ENCODE peak calls at places on chromosomes 1 and 21, in eight cellular contexts. N is KBM-7; G is HS-5; Z is naive thymus-derived CD8-positive, alpha-beta T cell; H is T-cell; T is LNCaP clone FGC; A is HAP-1; X is substantia nigra. J is an unnamed sample.

GRCh38 chr1:9239622-9240401 is 5.2 kb downstream of the H6PD start:
- DNase-seq in Z (peak; percentile 30), N (peak; percentile 88), X (no peak), A (no peak), T (no peak), H (peak; percentile 29), G (no peak), J (no peak)

GRCh38 chr1:230966358-230966873 is 12.2 kb downstream of the TTC13 start:
- DNase-seq in Z (no peak), N (no peak), A (no peak), X (no peak), G (no peak), H (no peak), T (peak; percentile 34), J (no peak)

GRCh38 chr21:45261093-45261492 is 26.6 kb downstream of the POFUT2 start:
- DNase-seq in H (no peak), T (no peak), Z (no peak), X (no peak), G (no peak), N (no peak), A (no peak), J (no peak)

GRCh38 chr21:45327458-45328197 is 39.9 kb upstream of the POFUT2 start:
- DNase-seq in A (no peak), X (no peak), H (no peak), G (no peak), Z (no peak), N (no peak), T (no peak), J (no peak)

GRCh38 chr21:38725196-38726157 is 80.3 kb upstream of the ETS2 start:
- DNase-seq in A (no peak), N (peak; percentile 37), Z (no peak), G (no peak), H (no peak), T (no peak), X (no peak), J (no peak)

GRCh38 chr21:41427556-41427955 is 1.5 kb downstream of the MX1 start:
- DNase-seq in T (no peak), G (no peak), X (no peak), H (no peak), Z (no peak), N (no peak), A (no peak), J (no peak)

GRCh38 chr1:59738152-59738551 is 76.6 kb upstream of the HOOK1 start:
- DNase-seq in X (no peak), H (no peak), Z (no peak), A (no peak), T (no peak), G (peak; percentile 56), N (no peak), J (no peak)

GRCh38 chr21:32549861-32550260 is 35.5 kb downstream of the TCP10L start:
- DNase-seq in N (no peak), A (no peak), Z (no peak), X (no peak), H (no peak), T (no peak), G (no peak), J (no peak)

GRCh38 chr1:177351361-177352108 is 180.8 kb downstream of the BRINP2 start:
- DNase-seq in N (peak; percentile 14), G (no peak), Z (no peak), H (no peak), A (no peak), T (no peak), X (no peak), J (no peak)

GRCh38 chr1:109392788-109393580 is 4.7 kb downstream of the SORT1 start:
- DNase-seq in H (no peak), Z (no peak), G (no peak), N (peak; percentile 42), T (peak; percentile 67), A (no peak), X (peak; percentile 46), J (peak; percentile 35)

GRCh38 chr1:36067871-36068270 is 16.0 kb upstream of the TEKT2 start:
- DNase-seq in Z (no peak), G (no peak), N (no peak), H (no peak), X (no peak), T (no peak), A (no peak), J (no peak)

GRCh38 chr1:61907102-61907501 is 164.8 kb downstream of the PATJ start:
- DNase-seq in N (no peak), X (no peak), T (no peak), H (no peak), A (no peak), Z (no peak), G (no peak), J (no peak)

GRCh38 chr1:66475940-66476339 is 58.0 kb upstream of the SGIP1 start:
- DNase-seq in G (no peak), H (no peak), X (no peak), N (no peak), T (no peak), A (no peak), Z (no peak), J (no peak)

GRCh38 chr1:180614746-180615145 is 17.1 kb upstream of the XPR1 start:
- DNase-seq in X (no peak), Z (no peak), G (no peak), T (peak; percentile 89), A (no peak), N (no peak), H (no peak), J (no peak)

GRCh38 chr1:161791889-161792655 is 26.0 kb downstream of the ATF6 start:
- DNase-seq in T (no peak), A (no peak), X (no peak), G (peak; percentile 39), N (no peak), Z (no peak), H (no peak), J (no peak)

GRCh38 chr21:44932366-44933181 is 7.3 kb upstream of the SLX9 start:
- DNase-seq in A (no peak), N (peak; percentile 32), Z (peak; percentile 64), G (no peak), T (no peak), H (peak; percentile 62), X (no peak), J (no peak)

GRCh38 chr1:206814716-206815341 is 42.5 kb upstream of the IL10 start:
- DNase-seq in Z (no peak), N (no peak), H (no peak), A (no peak), G (no peak), X (no peak), T (no peak), J (no peak)

GRCh38 chr1:183569141-183569540 is 21.1 kb downstream of the NCF2 start:
- DNase-seq in G (no peak), H (no peak), X (no peak), T (no peak), N (no peak), A (no peak), Z (no peak), J (no peak)

GRCh38 chr1:31570906-31571305 is 5.4 kb upstream of the TINAGL1 start:
- DNase-seq in G (no peak), T (no peak), X (no peak), Z (no peak), A (no peak), H (no peak), N (no peak), J (no peak)

GRCh38 chr1:171061425-171062143 is 29.1 kb upstream of the FMO3 start:
- DNase-seq in X (no peak), H (no peak), Z (no peak), G (no peak), N (no peak), T (peak; percentile 53), A (no peak), J (no peak)

GRCh38 chr1:116127123-116127847 is 16.1 kb downstream of the MAB21L3 start:
- DNase-seq in H (no peak), Z (no peak), N (no peak), G (no peak), T (no peak), X (no peak), A (no peak), J (no peak)

GRCh38 chr21:22223385-22223784 is 1225.2 kb downstream of the NCAM2 start:
- DNase-seq in H (no peak), X (no peak), Z (no peak), G (no peak), A (no peak), T (no peak), N (no peak), J (no peak)

GRCh38 chr1:56754713-56755505 is 64.3 kb downstream of the FYB2 start:
- DNase-seq in X (no peak), T (no peak), N (no peak), G (no peak), H (no peak), A (no peak), Z (no peak), J (no peak)

GRCh38 chr1:147243228-147243685 is 773 bp downstream of the CHD1L start:
- DNase-seq in G (peak; percentile 64), N (no peak), H (peak; percentile 12), T (no peak), A (no peak), X (peak; percentile 16), Z (no peak), J (peak; percentile 51)

J was measured in HEK293T.